ENCODE peak calls at places on chromosomes 13 and 19, in nine cellular contexts. Z, V, T, X, J, Y, N, L and S are unnamed samples.
A peak's percentile ranks its signal among the peaks of the same experiment; 100 is the strongest.

GRCh38 chr13:108508263-108508662 is 121.1 kb upstream of the MYO16 start:
- DNase-seq in T (no peak), X (no peak), J (no peak), Y (no peak), L (peak; percentile 9), Z (no peak), N (no peak), V (no peak), S (no peak)

GRCh38 chr13:27006519-27007161 is 165.0 kb downstream of the USP12 start:
- DNase-seq in L (no peak), Z (no peak), J (peak; percentile 38), N (peak; percentile 11), T (no peak), X (peak; percentile 42), Y (no peak), V (peak; percentile 40), S (peak; percentile 36)

GRCh38 chr19:6677924-6678689 is 8.1 kb upstream of the TNFSF14 start:
- DNase-seq in Z (no peak), N (peak; percentile 57), T (no peak), X (peak; percentile 75), Y (no peak), J (no peak), L (no peak), V (no peak), S (peak; percentile 45)

GRCh38 chr19:756232-756631 is 5.3 kb downstream of the MISP start:
- DNase-seq in Y (no peak), Z (no peak), J (no peak), N (peak; percentile 60), X (no peak), T (no peak), L (no peak), V (peak; percentile 26), S (no peak)

GRCh38 chr13:39196957-39197644 is 158.8 kb downstream of the NHLRC3 start:
- DNase-seq in Y (no peak), X (no peak), V (no peak), L (no peak), Z (no peak), N (no peak), J (no peak), T (no peak), S (no peak)

GRCh38 chr19:53466726-53467125 is 807 bp upstream of the ZNF813 start:
- DNase-seq in N (no peak), Y (no peak), L (no peak), T (no peak), X (no peak), J (no peak), V (no peak), Z (no peak), S (no peak)

GRCh38 chr19:8640402-8641004 is 10.1 kb downstream of the NFILZ start:
- DNase-seq in N (no peak), T (no peak), V (peak; percentile 74), Z (no peak), X (no peak), L (peak; percentile 28), J (no peak), Y (no peak), S (peak; percentile 50)

GRCh38 chr13:80783926-80784325 is 443.0 kb upstream of the SPRY2 start:
- DNase-seq in V (no peak), L (no peak), X (no peak), N (no peak), T (no peak), J (peak; percentile 29), Z (no peak), Y (no peak), S (no peak)

GRCh38 chr19:49553451-49554271 is 25.9 kb downstream of the RCN3 start:
- DNase-seq in X (no peak), Z (no peak), N (peak; percentile 92), L (no peak), J (no peak), Y (no peak), V (peak; percentile 63), T (no peak), S (no peak)

GRCh38 chr19:18397242-18398202 is at the start of gene LRRC25:
- DNase-seq in Z (no peak), Y (no peak), V (no peak), X (peak; percentile 89), L (peak; percentile 74), N (no peak), T (no peak), J (no peak), S (peak; percentile 63)

GRCh38 chr13:83221813-83222241 is 660.4 kb downstream of the SLITRK1 start:
- DNase-seq in N (peak; percentile 92), L (peak; percentile 48), T (no peak), Z (no peak), X (no peak), V (peak; percentile 74), J (no peak), Y (no peak), S (no peak)

GRCh38 chr13:109781384-109782065 is 4.9 kb downstream of the IRS2 start:
- DNase-seq in N (peak; percentile 56), T (no peak), Y (no peak), L (no peak), Z (no peak), X (no peak), V (peak; percentile 42), J (no peak), S (no peak)

GRCh38 chr13:72437458-72437857 is 290.0 kb downstream of the MZT1 start:
- DNase-seq in X (no peak), Z (no peak), T (no peak), N (peak; percentile 64), L (no peak), V (peak; percentile 46), J (no peak), Y (no peak), S (no peak)

GRCh38 chr13:73287871-73288270 is 229.1 kb downstream of the KLF5 start:
- DNase-seq in Z (no peak), V (no peak), T (no peak), Y (no peak), L (no peak), N (no peak), X (no peak), J (no peak), S (no peak)

GRCh38 chr13:109395014-109395413 is 391.4 kb downstream of the IRS2 start:
- DNase-seq in J (no peak), X (no peak), V (no peak), T (no peak), Y (no peak), Z (no peak), L (no peak), N (no peak), S (no peak)